ENCODE peak calls at places on chromosomes 4 and X, in four cellular contexts. T, M, U and X are unnamed samples.

GRCh38 chr4:28462766-28463165 is 1602.1 kb downstream of the STIM2 start:
- DNase-seq in M (no peak), U (peak), T (no peak), X (no peak)

GRCh38 chr4:74623041-74623440 is 171.3 kb downstream of the BTC start:
- DNase-seq in M (no peak), T (no peak), U (peak), X (no peak)

GRCh38 chr4:71026086-71026485 is 32.6 kb downstream of the DCK start:
- DNase-seq in T (peak), U (peak), M (no peak), X (no peak)

GRCh38 chr4:140720387-140721087 is 35.6 kb downstream of the TBC1D9 start:
- DNase-seq in M (no peak), U (no peak), T (no peak), X (no peak)

GRCh38 chr4:136524039-136524438 is 1008.3 kb downstream of the PCDH18 start:
- DNase-seq in U (no peak), M (no peak), T (no peak), X (no peak)

GRCh38 chr4:140829825-140830224 is 73.6 kb upstream of the TBC1D9 start:
- DNase-seq in U (no peak), T (no peak), M (no peak), X (no peak)

GRCh38 chrX:46676399-46677351 is 82.2 kb downstream of the SLC9A7 start:
- DNase-seq in M (no peak), T (no peak), U (no peak), X (no peak)

GRCh38 chr4:42425146-42426065 is 28.1 kb downstream of the SHISA3 start:
- DNase-seq in U (no peak), T (no peak), M (no peak), X (no peak)

GRCh38 chr4:88006956-88007303 is 505 bp upstream of the PKD2 start:
- DNase-seq in T (peak), U (no peak), M (no peak), X (no peak)

GRCh38 chr4:180059216-180059881 is 2183.9 kb upstream of the TENM3 start:
- DNase-seq in T (peak), M (no peak), U (peak), X (no peak)

GRCh38 chr4:33685939-33686338 is 2558.4 kb downstream of the ARAP2 start:
- DNase-seq in U (no peak), M (no peak), T (no peak), X (no peak)

GRCh38 chrX:47958943-47959342 is 44.8 kb downstream of the ZNF182 start:
- DNase-seq in T (no peak), M (no peak), U (peak), X (no peak)

GRCh38 chr4:77308843-77309242 is 151.8 kb downstream of the CCNG2 start:
- DNase-seq in M (no peak), U (peak), T (peak), X (peak)

GRCh38 chrX:80576815-80577533 is 156.7 kb downstream of the TENT5D start:
- DNase-seq in U (no peak), M (no peak), T (no peak), X (no peak)

GRCh38 chr4:35525192-35525978 is 718.9 kb downstream of the ARAP2 start:
- DNase-seq in M (no peak), U (no peak), T (no peak), X (no peak)

GRCh38 chr4:89001647-89002518 is 55.1 kb downstream of the FAM13A start:
- DNase-seq in M (no peak), T (no peak), U (no peak), X (peak)

GRCh38 chr4:187602339-187603092 is 393.1 kb upstream of the ZFP42 start:
- DNase-seq in U (peak), M (no peak), T (peak), X (no peak)

GRCh38 chrX:30652527-30653414 is 452 bp upstream of the GK start:
- DNase-seq in M (peak), T (peak), U (peak), X (peak)

GRCh38 chrX:139903229-139903628 is 29.6 kb downstream of the ATP11C start:
- DNase-seq in U (no peak), T (no peak), M (no peak), X (no peak)

GRCh38 chrX:65545456-65545855 is 10.9 kb upstream of the LAS1L start:
- DNase-seq in M (no peak), U (peak), T (no peak), X (no peak)

GRCh38 chr4:113534698-113535097 is 226.8 kb downstream of the CAMK2D start:
- DNase-seq in U (peak), T (peak), M (no peak), X (no peak)

GRCh38 chr4:6692379-6692778 is 1.3 kb upstream of the S100P start:
- DNase-seq in M (no peak), U (no peak), T (no peak), X (no peak)

GRCh38 chr4:140136509-140136908 is 17.5 kb downstream of the MAML3 start:
- DNase-seq in U (peak), T (peak), M (no peak), X (no peak)

GRCh38 chr4:56671373-56671772 is 9.7 kb downstream of the HOPX start:
- DNase-seq in U (no peak), M (no peak), T (no peak), X (no peak)

GRCh38 chr4:58833126-58833525 is 1722.9 kb upstream of the IGFBP7 start:
- DNase-seq in T (no peak), U (no peak), M (no peak), X (no peak)

GRCh38 chr4:10158355-10158942 is 41.9 kb upstream of the WDR1 start:
- DNase-seq in U (peak), T (no peak), M (no peak), X (no peak)

GRCh38 chr4:100848865-100849264 is 331.0 kb upstream of the EMCN start:
- DNase-seq in T (no peak), U (no peak), M (no peak), X (no peak)

GRCh38 chr4:99002274-99002673 is 6.8 kb downstream of the METAP1 start:
- DNase-seq in M (no peak), T (no peak), U (no peak), X (no peak)

GRCh38 chrX:150324035-150324728 is 38.9 kb upstream of the MAMLD1 start:
- DNase-seq in M (no peak), U (peak), T (peak), X (no peak)

GRCh38 chr4:141331534-141332358 is 111.1 kb downstream of the ZNF330 start:
- DNase-seq in T (no peak), U (no peak), M (no peak), X (no peak)

GRCh38 chr4:135050086-135050717 is 848.6 kb upstream of the PABPC4L start:
- DNase-seq in T (no peak), U (no peak), M (no peak), X (no peak)

GRCh38 chrX:24682739-24683432 is 10.8 kb upstream of the POLA1 start:
- DNase-seq in T (no peak), M (no peak), U (no peak), X (no peak)

GRCh38 chr4:172173206-172173605 is 360.0 kb downstream of the GALNTL6 start:
- DNase-seq in M (no peak), T (no peak), U (no peak), X (no peak)

GRCh38 chr4:110480031-110480549 is 4.1 kb downstream of the ENPEP start:
- DNase-seq in T (peak), U (peak), M (no peak), X (no peak)

GRCh38 chr4:165700855-165701254 is 172.2 kb upstream of the TLL1 start:
- DNase-seq in U (no peak), M (no peak), T (no peak), X (no peak)

GRCh38 chrX:27399146-27399456 is 64.0 kb downstream of the PPP4R3C start:
- DNase-seq in M (no peak), U (no peak), T (no peak), X (no peak)

GRCh38 chr4:82282875-82283274 is 90.9 kb downstream of the HNRNPD start:
- DNase-seq in T (no peak), M (no peak), U (no peak), X (no peak)

GRCh38 chr4:182825003-182825402 is 92.2 kb downstream of the DCTD start:
- DNase-seq in U (no peak), M (no peak), T (no peak), X (no peak)

GRCh38 chr4:77031544-77031943 is 44.2 kb downstream of the CCNI start:
- DNase-seq in M (no peak), U (no peak), T (no peak), X (no peak)

GRCh38 chrX:2679534-2680485 is 11.3 kb upstream of the CD99 start:
- DNase-seq in U (peak), T (peak), M (no peak), X (no peak)

GRCh38 chrX:43349363-43349762 is 306.7 kb upstream of the MAOA start:
- DNase-seq in U (peak), M (no peak), T (peak), X (peak)
- TF ChIP-seq CTCF in U (peak), M (peak), T (peak), X (peak)

GRCh38 chrX:134026732-134027311 is 41.4 kb upstream of the GPC3 start:
- DNase-seq in U (peak), T (peak), M (peak), X (no peak)
- TF ChIP-seq CTCF in U (peak), T (peak), M (peak), X (peak)

DNA sequence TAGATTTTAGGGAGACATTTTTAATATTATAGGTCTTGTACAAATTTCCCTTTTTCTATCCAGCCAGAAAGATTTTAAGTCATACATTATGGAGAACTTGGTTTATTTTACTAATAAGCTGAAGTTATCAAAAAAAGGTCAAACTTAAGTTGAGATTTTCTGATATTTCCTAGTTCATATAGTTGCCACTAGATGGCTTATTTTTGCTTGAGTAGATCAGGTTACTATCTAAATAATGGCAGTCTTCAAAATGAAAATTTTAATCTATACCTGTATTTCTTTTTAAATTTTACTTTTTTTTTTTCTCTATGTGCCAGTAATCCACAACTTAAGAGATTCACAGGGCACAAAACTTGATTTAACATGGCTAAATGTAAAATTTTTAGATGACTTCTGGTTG is 52.3 kb downstream of the USP9X start:
- DNase-seq in U (no peak), M (no peak), T (no peak), X (no peak)
- TF ChIP-seq CTCF in U (peak), M (peak), T (peak), X (peak)

GRCh38 chr4:1192493-1193205 is 20.3 kb upstream of the SPON2 start:
- DNase-seq in U (no peak), T (no peak), M (no peak), X (no peak)

GRCh38 chr4:1195894-1196401 is 23.6 kb upstream of the SPON2 start:
- DNase-seq in U (no peak), T (no peak), M (no peak), X (no peak)

GRCh38 chr4:1193206-1194027 is 21.0 kb upstream of the SPON2 start:
- DNase-seq in M (no peak), T (no peak), U (peak), X (no peak)

GRCh38 chr4:1195109-1195671 is 22.8 kb upstream of the SPON2 start:
- DNase-seq in U (no peak), T (no peak), M (no peak), X (no peak)

DNA sequence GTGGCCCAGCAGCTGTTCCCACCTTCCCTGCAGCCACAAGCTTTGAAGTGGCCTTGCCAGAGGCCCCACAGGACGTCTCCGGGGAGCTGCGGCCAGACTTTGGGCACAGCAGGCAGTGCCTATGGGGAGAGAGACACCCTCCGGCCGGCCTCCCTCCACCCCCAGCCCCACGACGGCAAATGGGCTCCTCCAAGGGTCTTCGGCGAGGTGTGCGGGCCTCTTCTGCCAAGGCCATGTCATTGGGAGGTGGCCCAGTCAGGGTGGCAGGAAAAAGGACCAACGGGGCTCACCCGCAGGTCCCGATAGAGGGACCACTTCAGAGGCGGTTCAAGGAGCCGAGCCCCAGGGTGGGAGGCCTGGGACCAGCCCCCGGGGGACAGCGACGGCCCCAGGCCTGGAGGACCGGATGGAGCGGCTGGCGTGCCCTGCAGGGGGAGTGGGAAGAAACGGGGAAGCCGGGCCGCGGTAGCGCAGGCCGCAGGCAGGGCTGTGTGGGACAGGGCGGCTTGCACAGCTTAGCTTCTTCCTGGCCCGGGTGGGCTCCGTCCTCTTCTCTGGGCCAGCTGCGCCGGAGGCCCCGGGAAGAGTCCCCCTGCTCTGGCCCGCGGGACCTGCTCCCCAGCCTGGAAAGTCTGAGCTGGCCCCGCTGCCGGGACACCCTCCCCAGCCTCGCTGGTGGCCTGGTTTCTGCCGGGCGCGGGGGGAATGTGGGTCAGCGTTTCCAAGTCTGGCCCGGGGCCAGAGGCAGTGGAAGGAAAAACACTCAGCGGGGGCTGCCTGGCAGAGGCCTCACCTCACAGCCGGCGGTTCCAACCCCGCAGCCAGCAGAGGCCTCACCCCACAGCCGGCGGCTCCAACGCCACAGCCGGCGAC is 21.9 kb upstream of the SPON2 start:
- DNase-seq in M (no peak), T (peak), U (peak), X (peak)
- TF ChIP-seq CTCF in M (no peak), T (no peak), U (peak), X (no peak)

GRCh38 chr4:54658321-54659093 is 750 bp downstream of the KIT start:
- DNase-seq in M (no peak), T (peak), U (peak), X (peak)
- TF ChIP-seq CTCF in M (no peak), T (peak), U (peak), X (no peak)